ENCODE peak calls at places on chromosomes 13 and 19, in six cellular contexts. V, Z, D, Q, J and R are unnamed samples.

GRCh38 chr13:31023126-31023525 is 90.7 kb downstream of the TEX26 start:
- DNase-seq in V (no peak), Z (no peak), D (no peak), Q (no peak), J (no peak), R (no peak)

GRCh38 chr19:35353635-35354034 is 4.6 kb upstream of the FFAR3 start:
- DNase-seq in V (peak; percentile 7), Z (peak; percentile 16), D (no peak), Q (no peak), J (no peak), R (no peak)

GRCh38 chr13:108313382-108313781 is 43.9 kb downstream of the TNFSF13B start:
- DNase-seq in V (no peak), Z (no peak), D (no peak), Q (no peak), J (no peak), R (no peak)

GRCh38 chr13:31064636-31065035 is 97.1 kb downstream of the HSPH1 start:
- DNase-seq in V (no peak), Z (no peak), D (no peak), Q (no peak), J (no peak), R (no peak)

GRCh38 chr19:2722541-2723344 is 1.6 kb upstream of the DIRAS1 start:
- DNase-seq in V (peak; percentile 73), Z (no peak), D (peak; percentile 74), Q (no peak), J (no peak), R (no peak)

GRCh38 chr13:26342898-26343297 is 89.0 kb downstream of the CDK8 start:
- DNase-seq in V (no peak), Z (no peak), D (no peak), Q (no peak), J (no peak), R (no peak)

GRCh38 chr19:1235625-1236538 is 1.9 kb downstream of the CBARP start:
- DNase-seq in V (no peak), Z (no peak), D (peak; percentile 50), Q (no peak), J (no peak), R (no peak)

GRCh38 chr13:74406439-74406838 is 272.2 kb upstream of the KLF12 start:
- DNase-seq in V (no peak), Z (no peak), D (no peak), Q (no peak), J (no peak), R (no peak)

GRCh38 chr13:50127726-50128291 is 112.6 kb downstream of the KCNRG start:
- DNase-seq in V (no peak), Z (peak; percentile 68), D (no peak), Q (no peak), J (no peak), R (no peak)

GRCh38 chr13:93767231-93767916 is 540.8 kb downstream of the GPC6 start:
- DNase-seq in V (no peak), Z (no peak), D (peak; percentile 42), Q (peak; percentile 85), J (no peak), R (no peak)

GRCh38 chr13:98273824-98274786 is 97.0 kb upstream of the RNF113B start:
- DNase-seq in V (no peak), Z (no peak), D (peak; percentile 40), Q (no peak), J (no peak), R (no peak)

GRCh38 chr19:38287604-38288003 is 16.4 kb upstream of the C19orf33 start:
- DNase-seq in V (no peak), Z (no peak), D (no peak), Q (no peak), J (no peak), R (no peak)

GRCh38 chr19:801030-801860 is 4.0 kb downstream of the PTBP1 start:
- DNase-seq in V (no peak), Z (no peak), D (no peak), Q (no peak), J (no peak), R (no peak)

GRCh38 chr13:20393273-20394235 is 132.1 kb downstream of the CRYL1 start:
- DNase-seq in V (no peak), Z (no peak), D (no peak), Q (no peak), J (no peak), R (no peak)

GRCh38 chr19:40594251-40594650 is 6.9 kb upstream of the LTBP4 start:
- DNase-seq in V (no peak), Z (peak; percentile 55), D (no peak), Q (no peak), J (no peak), R (no peak)

GRCh38 chr13:50617134-50617721 is 226.3 kb downstream of the DLEU7 start:
- DNase-seq in V (no peak), Z (no peak), D (peak; percentile 41), Q (no peak), J (no peak), R (peak; percentile 29)

GRCh38 chr19:16386619-16387240 is 62.1 kb downstream of the KLF2 start:
- DNase-seq in V (peak; percentile 57), Z (no peak), D (peak; percentile 69), Q (peak; percentile 32), J (no peak), R (peak; percentile 27)

GRCh38 chr13:89497658-89498057 is 1826.5 kb downstream of the SLITRK5 start:
- DNase-seq in V (no peak), Z (no peak), D (no peak), Q (no peak), J (no peak), R (no peak)

GRCh38 chr13:27007166-27007565 is 164.4 kb downstream of the USP12 start:
- DNase-seq in V (no peak), Z (no peak), D (no peak), Q (no peak), J (no peak), R (no peak)

GRCh38 chr19:49064029-49064629 is 489 bp downstream of the NTF4 start:
- DNase-seq in V (no peak), Z (no peak), D (no peak), Q (no peak), J (no peak), R (no peak)

GRCh38 chr19:49059056-49059455 is 1.5 kb upstream of the CGB7 start:
- DNase-seq in V (no peak), Z (no peak), D (no peak), Q (no peak), J (no peak), R (no peak)

GRCh38 chr19:49061000-49061399 is 3.5 kb upstream of the CGB7 start:
- DNase-seq in V (no peak), Z (no peak), D (no peak), Q (no peak), J (no peak), R (no peak)

GRCh38 chr19:49058592-49058991 is 1.0 kb upstream of the CGB7 start:
- DNase-seq in V (peak; percentile 72), Z (no peak), D (peak; percentile 25), Q (no peak), J (no peak), R (no peak)

GRCh38 chr19:49061445-49061844 is 3.2 kb downstream of the NTF4 start:
- DNase-seq in V (no peak), Z (no peak), D (no peak), Q (no peak), J (no peak), R (no peak)
- H4K20me1 ChIP-seq in V (peaks cover 4% of the 10 kb centered on the region), Z (peaks cover 2% of the 10 kb centered on the region), D (no peaks in the 10 kb centered on the region), Q (no peaks in the 10 kb centered on the region), J (no peaks in the 10 kb centered on the region), R (no peaks in the 10 kb centered on the region)

GRCh38 chr13:85725433-85725832 is 73.8 kb downstream of the SLITRK6 start:
- DNase-seq in V (no peak), Z (no peak), D (no peak), Q (no peak), J (no peak), R (no peak)

GRCh38 chr13:85719749-85720148 is 79.5 kb downstream of the SLITRK6 start:
- DNase-seq in V (no peak), Z (no peak), D (no peak), Q (no peak), J (no peak), R (no peak)

GRCh38 chr13:85729296-85729695 is 69.9 kb downstream of the SLITRK6 start:
- DNase-seq in V (no peak), Z (no peak), D (peak; percentile 78), Q (no peak), J (no peak), R (no peak)

GRCh38 chr13:85728831-85729230 is 70.4 kb downstream of the SLITRK6 start:
- DNase-seq in V (no peak), Z (no peak), D (peak; percentile 74), Q (no peak), J (no peak), R (no peak)

GRCh38 chr13:85724554-85725432 is 74.4 kb downstream of the SLITRK6 start:
- DNase-seq in V (no peak), Z (no peak), D (peak; percentile 68), Q (no peak), J (no peak), R (no peak)
- TF ChIP-seq CEBPB in V (no peak), Z (no peak), D (no peak), Q (no peak), J (no peak), R (no peak)

GRCh38 chr19:3983542-3983914 is 1.7 kb downstream of the EEF2 start:
- DNase-seq in V (no peak), Z (no peak), D (no peak), Q (no peak), J (no peak), R (no peak)

GRCh38 chr19:3983936-3984583 is 1.2 kb downstream of the EEF2 start:
- DNase-seq in V (peak; percentile 27), Z (peak; percentile 45), D (peak; percentile 47), Q (no peak), J (no peak), R (no peak)

GRCh38 chr19:3981736-3982681 is 3.3 kb downstream of the EEF2 start:
- DNase-seq in V (no peak), Z (no peak), D (no peak), Q (no peak), J (no peak), R (no peak)

GRCh38 chr19:3981373-3981735 is 3.9 kb downstream of the EEF2 start:
- DNase-seq in V (no peak), Z (no peak), D (no peak), Q (no peak), J (no peak), R (no peak)

GRCh38 chr19:3982701-3983541 is 2.3 kb downstream of the EEF2 start:
- DNase-seq in V (no peak), Z (peak; percentile 46), D (peak; percentile 74), Q (peak; percentile 41), J (no peak), R (no peak)
- H4K20me1 ChIP-seq in V (peaks cover 68% of the 10 kb centered on the region), Z (peaks cover 63% of the 10 kb centered on the region), D (peaks cover 73% of the 10 kb centered on the region), Q (peaks cover 69% of the 10 kb centered on the region), J (peaks cover 48% of the 10 kb centered on the region), R (peaks cover 64% of the 10 kb centered on the region)

DNA sequence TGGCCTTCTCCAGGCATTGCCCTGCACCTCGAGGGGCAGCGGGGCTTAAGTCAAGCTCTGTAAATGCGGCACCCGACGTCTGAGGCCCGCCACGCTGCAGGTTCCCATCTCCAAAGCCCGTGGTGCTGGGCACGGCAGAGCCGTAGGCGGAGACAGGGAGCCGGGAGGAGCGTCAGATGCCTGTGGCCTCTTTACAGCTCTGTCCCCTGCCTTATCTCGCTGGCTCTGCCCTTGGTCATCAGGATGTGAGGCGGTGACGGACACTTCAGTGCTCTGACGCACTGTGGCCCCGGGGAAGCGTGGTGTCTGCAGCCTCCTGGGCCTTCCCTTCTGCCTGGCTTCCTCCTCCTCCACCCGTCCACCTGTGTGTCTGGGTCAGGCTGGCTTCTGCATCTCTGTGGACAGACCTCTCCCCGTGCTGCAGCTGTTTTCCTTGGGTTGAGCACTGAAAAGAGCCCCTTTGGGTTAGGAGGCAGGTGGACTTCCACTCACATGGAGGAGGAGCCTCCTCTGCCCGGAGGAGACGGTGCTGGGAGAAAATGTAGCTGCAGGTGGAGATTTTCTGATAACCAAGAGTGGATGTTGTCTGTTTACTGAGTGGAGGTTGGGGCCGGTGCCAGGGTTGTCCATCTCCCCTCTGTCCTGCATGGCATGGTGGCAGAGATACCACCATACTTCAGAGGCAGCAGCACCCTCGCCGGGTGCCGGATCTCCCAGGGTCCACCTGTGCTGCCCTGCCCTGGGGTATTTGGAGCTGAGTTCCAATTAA is 14.6 kb downstream of the MCF2L start:
- DNase-seq in V (peak; percentile 22), Z (no peak), D (no peak), Q (peak; percentile 27), J (no peak), R (no peak)
- TF ChIP-seq CEBPB in V (no peak), Z (no peak), D (no peak), Q (no peak), J (no peak), R (no peak)